ENCODE peak calls at places on chromosome 18, in ten cellular contexts. Q is HCT116; O is endothelial cell; I is activated T-helper 1 cell treated with anti-CD3 and anti-CD28 coated beads, Interleukin-2, amount 50 U/mL, for 16 hours; U is HCEC 1CT; R is HS-27A; N is adipocyte; G is T-cell; H is left kidney; F is RWPE1. P is an unnamed sample.

GRCh38 chr18:10856146-10856545 is 293.2 kb downstream of the PIEZO2 start:
- DNase-seq in R (no peak), Q (no peak), O (no peak), F (no peak), H (no peak), G (no peak), U (no peak), I (no peak), N (no peak), P (no peak)

GRCh38 chr18:48328473-48329205 is 80.5 kb downstream of the ZBTB7C start:
- DNase-seq in H (peak; percentile 73), F (no peak), R (peak; percentile 49), O (no peak), N (peak; percentile 5), G (no peak), Q (peak; percentile 8), U (peak; percentile 68), I (no peak), P (no peak)

GRCh38 chr18:49920731-49921130 is 107.4 kb upstream of the ACAA2 start:
- DNase-seq in N (peak; percentile 66), G (no peak), H (peak; percentile 53), O (no peak), I (no peak), R (no peak), Q (no peak), U (no peak), F (peak; percentile 1), P (no peak)

GRCh38 chr18:1047406-1047805 is 142.7 kb downstream of the ADCYAP1 start:
- DNase-seq in F (no peak), U (no peak), H (peak; percentile 11), I (no peak), Q (no peak), R (no peak), G (no peak), O (no peak), N (peak; percentile 47), P (no peak)

GRCh38 chr18:74645717-74646116 is 48.0 kb downstream of the ZNF407 start:
- DNase-seq in Q (no peak), F (no peak), O (no peak), G (no peak), R (no peak), I (no peak), N (no peak), H (no peak), U (peak; percentile 20), P (no peak)

GRCh38 chr18:35661483-35662146 is 80.1 kb downstream of the GALNT1 start:
- DNase-seq in G (no peak), H (peak; percentile 21), O (no peak), R (no peak), F (no peak), I (no peak), Q (no peak), U (no peak), N (peak; percentile 25), P (no peak)

GRCh38 chr18:10391506-10391905 is 62.9 kb upstream of the APCDD1 start:
- DNase-seq in G (no peak), Q (no peak), N (no peak), R (no peak), U (no peak), I (no peak), O (no peak), F (no peak), H (no peak), P (no peak)

GRCh38 chr18:9117980-9118841 is 15.7 kb downstream of the NDUFV2 start:
- DNase-seq in O (no peak), Q (no peak), I (no peak), R (no peak), U (peak; percentile 56), N (no peak), G (no peak), H (no peak), F (peak; percentile 18), P (no peak)

GRCh38 chr18:31616586-31616985 is 24.9 kb downstream of the TTR start:
- DNase-seq in H (no peak), Q (no peak), R (no peak), O (no peak), I (no peak), G (no peak), N (no peak), U (no peak), F (no peak), P (no peak)

GRCh38 chr18:11147371-11147860 is 2.0 kb downstream of the PIEZO2 start:
- DNase-seq in U (no peak), Q (no peak), G (no peak), I (no peak), O (no peak), F (no peak), N (no peak), R (no peak), H (peak; percentile 21), P (no peak)

GRCh38 chr18:22471546-22472131 is 53.9 kb upstream of the CTAGE1 start:
- DNase-seq in U (no peak), G (no peak), I (no peak), F (no peak), Q (no peak), N (peak; percentile 39), H (peak; percentile 38), O (no peak), R (no peak), P (no peak)

GRCh38 chr18:11541179-11541578 is 68.2 kb upstream of the SLC35G4 start:
- DNase-seq in R (no peak), G (no peak), Q (no peak), H (peak; percentile 44), I (no peak), F (no peak), N (no peak), O (no peak), U (no peak), P (no peak)

GRCh38 chr18:13879937-13880336 is 35.4 kb downstream of the MC2R start:
- DNase-seq in O (no peak), G (no peak), N (no peak), I (no peak), R (no peak), H (no peak), Q (no peak), U (no peak), F (no peak), P (no peak)

GRCh38 chr18:45636110-45636509 is 20.8 kb downstream of the SLC14A2 start:
- DNase-seq in U (no peak), G (no peak), Q (no peak), H (peak; percentile 79), I (no peak), R (no peak), O (no peak), N (no peak), F (no peak), P (no peak)

GRCh38 chr18:62413189-62413588 is 88.1 kb downstream of the TNFRSF11A start:
- DNase-seq in F (no peak), G (no peak), I (no peak), R (no peak), H (no peak), U (no peak), Q (no peak), N (no peak), O (no peak), P (no peak)

GRCh38 chr18:60062396-60062795 is 162.6 kb downstream of the PMAIP1 start:
- DNase-seq in R (no peak), I (no peak), O (no peak), F (no peak), U (no peak), N (no peak), Q (no peak), H (no peak), G (no peak), P (no peak)

GRCh38 chr18:53261241-53261640 is 921.2 kb downstream of the DCC start:
- DNase-seq in H (no peak), F (no peak), N (no peak), U (no peak), I (no peak), R (no peak), O (no peak), Q (no peak), G (no peak), P (no peak)

GRCh38 chr18:57771626-57772025 is 31.5 kb downstream of the ATP8B1 start:
- DNase-seq in Q (no peak), O (no peak), I (no peak), G (no peak), N (no peak), H (no peak), F (peak; percentile 23), U (no peak), R (no peak), P (no peak)

GRCh38 chr18:76275913-76276312 is 219.1 kb downstream of the ZNF516 start:
- DNase-seq in N (no peak), G (no peak), O (no peak), I (no peak), R (no peak), Q (no peak), F (no peak), U (no peak), H (no peak), P (no peak)

GRCh38 chr18:73945130-73945792 is 202.4 kb downstream of the FBXO15 start:
- DNase-seq in G (no peak), U (no peak), Q (no peak), O (no peak), R (no peak), N (no peak), H (no peak), F (no peak), I (no peak), P (no peak)

GRCh38 chr18:38790303-38790702 is 1224.7 kb upstream of the CELF4 start:
- DNase-seq in H (peak; percentile 2), I (no peak), R (no peak), U (no peak), G (no peak), N (no peak), Q (no peak), F (peak; percentile 0), O (peak; percentile 9), P (no peak)

GRCh38 chr18:57441395-57441794 is 6.2 kb downstream of the ONECUT2 start:
- DNase-seq in I (no peak), O (no peak), H (peak; percentile 45), N (no peak), F (no peak), Q (no peak), U (peak; percentile 41), R (no peak), G (no peak), P (no peak)

P was measured in T-helper 17 cell.